ENCODE peak calls at places on chromosomes 12 and 14, in nine cellular contexts. O is psoas muscle, C is spleen, V is kidney epithelial cell, A is AG09309, Z is BJ, D is PC-9, S is ovary, Q is A549. T is an unnamed sample.
A peak's percentile ranks its signal among the peaks of the same experiment; 100 is the strongest.

GRCh38 chr14:34439090-34439489 is 22.9 kb downstream of the SPTSSA start:
- DNase-seq in C (no peak), Q (no peak), V (no peak), A (no peak), O (no peak), S (no peak), D (no peak), Z (no peak), T (no peak)

GRCh38 chr14:24296341-24297157 is 3.0 kb downstream of the DHRS1 start:
- DNase-seq in O (peak; percentile 67), A (peak; percentile 67), Z (peak; percentile 49), S (peak; percentile 43), D (peak; percentile 58), C (peak; percentile 88), V (peak; percentile 85), Q (peak; percentile 87), T (no peak)

GRCh38 chr14:92926931-92927330 is 4.0 kb downstream of the CHGA start:
- DNase-seq in S (no peak), V (no peak), C (no peak), O (no peak), Q (no peak), A (no peak), Z (no peak), D (no peak), T (no peak)

GRCh38 chr14:93036652-93037341 is 78.9 kb downstream of the ITPK1 start:
- DNase-seq in D (no peak), Q (no peak), O (no peak), A (no peak), Z (no peak), C (peak; percentile 63), S (peak; percentile 55), V (no peak), T (no peak)

GRCh38 chr12:57221169-57221917 is 4.7 kb downstream of the NXPH4 start:
- DNase-seq in Q (no peak), S (no peak), C (no peak), O (no peak), V (no peak), D (no peak), Z (no peak), A (no peak), T (no peak)

GRCh38 chr12:6167327-6168280 is 32.6 kb upstream of the CD9 start:
- DNase-seq in O (no peak), S (peak; percentile 36), A (peak; percentile 89), C (peak; percentile 74), Z (peak; percentile 83), V (peak; percentile 86), Q (peak; percentile 44), D (peak; percentile 96), T (no peak)

GRCh38 chr14:26527095-26527494 is 70.7 kb downstream of the NOVA1 start:
- DNase-seq in C (no peak), S (no peak), O (no peak), A (no peak), Z (no peak), Q (no peak), V (no peak), D (no peak), T (no peak)

GRCh38 chr12:93466625-93467350 is 526 bp upstream of the MRPL42 start:
- DNase-seq in D (no peak), Z (no peak), O (no peak), C (no peak), S (peak; percentile 23), V (no peak), A (no peak), Q (no peak), T (no peak)

GRCh38 chr14:104131968-104132732 is 6.2 kb upstream of the KIF26A start:
- DNase-seq in S (no peak), Q (no peak), A (no peak), Z (no peak), D (no peak), C (peak; percentile 39), O (peak; percentile 38), V (no peak), T (peak; percentile 68)

GRCh38 chr14:75566321-75566720 is 12.1 kb upstream of the FLVCR2 start:
- DNase-seq in O (no peak), Z (no peak), D (peak; percentile 87), S (no peak), C (no peak), V (no peak), Q (no peak), A (no peak), T (no peak)

GRCh38 chr12:126191037-126191891 is 1126.0 kb downstream of the AACS start:
- DNase-seq in Z (no peak), V (no peak), Q (no peak), O (no peak), C (peak; percentile 77), S (no peak), A (no peak), D (no peak), T (no peak)

GRCh38 chr12:126588586-126589249 is 1523.5 kb downstream of the AACS start:
- DNase-seq in Q (no peak), V (no peak), C (no peak), S (no peak), O (no peak), A (peak; percentile 32), Z (no peak), D (no peak), T (no peak)

GRCh38 chr12:92062539-92063493 is 82.8 kb downstream of the BTG1 start:
- DNase-seq in Q (no peak), O (no peak), D (no peak), V (no peak), C (no peak), S (no peak), A (no peak), Z (no peak), T (no peak)

GRCh38 chr12:52865090-52865944 is 16.5 kb upstream of the KRT78 start:
- DNase-seq in C (no peak), A (no peak), Z (no peak), S (peak; percentile 41), O (peak; percentile 65), V (no peak), Q (peak; percentile 94), D (peak; percentile 64), T (no peak)

GRCh38 chr12:121582583-121583333 is 1.9 kb upstream of the KDM2B start:
- DNase-seq in Z (no peak), A (no peak), S (no peak), D (peak; percentile 40), Q (no peak), O (no peak), V (no peak), C (no peak), T (no peak)

GRCh38 chr14:53517276-53517960 is 364.3 kb upstream of the DDHD1 start:
- DNase-seq in S (no peak), Q (no peak), C (no peak), V (no peak), Z (no peak), D (no peak), O (no peak), A (peak; percentile 56), T (no peak)

GRCh38 chr14:105326568-105326867 is 12.0 kb downstream of the PACS2 start:
- DNase-seq in O (no peak), Q (no peak), Z (no peak), C (no peak), V (no peak), A (no peak), S (no peak), D (no peak), T (no peak)

GRCh38 chr12:123150273-123150803 is 552 bp downstream of the PITPNM2 start:
- DNase-seq in V (no peak), S (peak; percentile 68), O (peak; percentile 69), A (no peak), Q (peak; percentile 50), C (peak; percentile 80), Z (no peak), D (no peak), T (no peak)

GRCh38 chr14:21267886-21268611 is 1.2 kb downstream of the HNRNPC start:
- DNase-seq in A (no peak), C (no peak), D (no peak), Q (no peak), Z (no peak), S (no peak), O (no peak), V (peak; percentile 65), T (no peak)

GRCh38 chr14:99475179-99475578 is 5.5 kb downstream of the SETD3 start:
- DNase-seq in C (no peak), O (no peak), A (no peak), Z (no peak), Q (no peak), V (no peak), D (no peak), S (no peak), T (no peak)

GRCh38 chr14:55131782-55132181 is 2.7 kb downstream of the LGALS3 start:
- DNase-seq in Q (no peak), S (peak; percentile 50), O (no peak), V (no peak), A (no peak), D (no peak), Z (no peak), C (no peak), T (no peak)
- TF ChIP-seq CTCF in Q (no peak), S (no peak), O (peak; percentile 15), V (no peak), A (no peak), D (no peak), Z (peak; percentile 5), C (no peak), T (peak; percentile 29)

GRCh38 chr12:108616941-108617858 is 16.5 kb downstream of the SELPLG start:
- DNase-seq in Q (peak; percentile 48), V (no peak), A (no peak), C (no peak), D (no peak), Z (no peak), O (no peak), S (no peak), T (no peak)
- TF ChIP-seq CTCF in Q (no peak), V (no peak), A (no peak), C (no peak), D (no peak), Z (no peak), O (no peak), S (no peak), T (no peak)

DNA sequence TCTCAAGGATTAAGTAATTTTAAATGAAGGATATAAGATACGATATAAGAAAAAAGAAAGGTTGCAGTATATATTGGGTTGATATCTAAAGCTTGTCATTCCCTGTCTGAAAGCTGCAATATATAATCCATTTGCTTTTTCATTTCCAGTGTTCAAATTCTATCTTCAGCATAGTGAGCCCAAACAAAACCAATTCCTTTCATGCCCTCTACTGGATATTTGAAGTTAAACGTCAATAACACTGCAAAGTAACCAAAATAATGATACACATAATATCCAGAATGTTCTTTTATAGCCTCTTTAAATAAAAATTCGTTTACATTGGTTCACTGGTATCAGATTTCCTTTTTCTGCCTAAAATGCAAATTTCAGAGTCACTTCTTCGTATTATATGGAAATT is 64.5 kb upstream of the DAAM1 start:
- DNase-seq in A (no peak), D (no peak), Z (no peak), Q (peak; percentile 10), O (no peak), C (no peak), S (no peak), V (no peak), T (no peak)
- TF ChIP-seq CTCF in A (peak; percentile 43), D (peak; percentile 50), Z (peak; percentile 41), Q (peak; percentile 57), O (peak; percentile 32), C (no peak), S (no peak), V (peak; percentile 26), T (peak; percentile 84)

DNA sequence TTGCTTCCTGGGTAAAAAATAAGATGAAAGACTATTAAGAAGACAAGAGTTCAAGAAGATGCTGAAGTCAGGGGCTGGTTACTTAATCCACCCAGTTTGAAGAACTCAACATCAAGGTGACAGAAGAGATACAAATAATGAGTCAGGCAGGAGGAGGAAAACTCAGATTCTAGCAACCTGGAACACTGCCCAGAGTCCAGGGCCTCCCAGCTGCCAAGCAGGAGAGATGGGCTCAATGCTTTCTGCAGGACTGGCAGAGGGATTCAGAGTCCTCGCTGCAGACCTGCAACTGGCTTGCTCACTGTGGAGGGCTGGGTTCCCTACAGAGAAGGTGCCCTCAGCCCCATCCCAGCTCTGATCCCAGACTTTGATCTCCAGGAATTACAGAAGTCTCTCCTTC is 28.6 kb upstream of the CEBPE start:
- DNase-seq in S (peak; percentile 67), Q (no peak), D (peak; percentile 43), A (no peak), Z (no peak), O (no peak), V (no peak), C (no peak), T (no peak)
- TF ChIP-seq CTCF in S (no peak), Q (no peak), D (no peak), A (no peak), Z (no peak), O (no peak), V (no peak), C (no peak), T (no peak)

T was measured in chondrocyte.